ENCODE peak calls at places on chromosomes 13 and 19, in four cellular contexts. One of them, this sample, is unnamed.

GRCh38 chr13:59270327-59270726 is 893.4 kb downstream of the DIAPH3 start:
- DNase-seq in CD4-positive, alpha-beta T cell: no peak
- DNase-seq in type B pancreatic cell: no peak
- DNase-seq in nephron progenitor cell: no peak
- DNase-seq in this sample: no peak

GRCh38 chr19:29245221-29245620 is 32.3 kb upstream of the UQCRFS1 start:
- DNase-seq in CD4-positive, alpha-beta T cell: no peak
- DNase-seq in type B pancreatic cell: no peak
- DNase-seq in nephron progenitor cell: no peak
- DNase-seq in this sample: no peak

GRCh38 chr19:6067975-6068374 is 42.3 kb downstream of the RFX2 start:
- DNase-seq in CD4-positive, alpha-beta T cell: no peak
- DNase-seq in type B pancreatic cell: no peak
- DNase-seq in nephron progenitor cell: no peak
- DNase-seq in this sample: no peak

GRCh38 chr19:51440846-51441409 is 17.3 kb downstream of the SIGLEC8 start:
- DNase-seq in CD4-positive, alpha-beta T cell: no peak
- DNase-seq in type B pancreatic cell: no peak
- DNase-seq in nephron progenitor cell: no peak
- DNase-seq in this sample: no peak

GRCh38 chr13:90107658-90108057 is 1239.8 kb upstream of the MIR17HG start:
- DNase-seq in CD4-positive, alpha-beta T cell: no peak
- DNase-seq in type B pancreatic cell: no peak
- DNase-seq in nephron progenitor cell: no peak
- DNase-seq in this sample: no peak

GRCh38 chr19:623974-624373 is 9.4 kb downstream of the POLRMT start:
- DNase-seq in CD4-positive, alpha-beta T cell: no peak
- DNase-seq in type B pancreatic cell: no peak
- DNase-seq in nephron progenitor cell: no peak
- DNase-seq in this sample: no peak

GRCh38 chr19:54390942-54391577 is 24.2 kb upstream of the TTYH1 start:
- DNase-seq in CD4-positive, alpha-beta T cell: peak; percentile 48
- DNase-seq in type B pancreatic cell: no peak
- DNase-seq in nephron progenitor cell: peak; percentile 76
- DNase-seq in this sample: peak; percentile 64

GRCh38 chr19:23762884-23763711 is 4.4 kb upstream of the ZNF681 start:
- DNase-seq in CD4-positive, alpha-beta T cell: peak; percentile 73
- DNase-seq in type B pancreatic cell: peak; percentile 91
- DNase-seq in nephron progenitor cell: peak; percentile 87
- DNase-seq in this sample: peak; percentile 36

GRCh38 chr13:101065314-101065713 is 351.0 kb downstream of the NALCN start:
- DNase-seq in CD4-positive, alpha-beta T cell: no peak
- DNase-seq in type B pancreatic cell: no peak
- DNase-seq in nephron progenitor cell: no peak
- DNase-seq in this sample: no peak

GRCh38 chr13:92172191-92172590 is 773.8 kb downstream of the GPC5 start:
- DNase-seq in CD4-positive, alpha-beta T cell: no peak
- DNase-seq in type B pancreatic cell: no peak
- DNase-seq in nephron progenitor cell: no peak
- DNase-seq in this sample: no peak

GRCh38 chr13:78137404-78138142 is 218.9 kb upstream of the EDNRB start:
- DNase-seq in CD4-positive, alpha-beta T cell: no peak
- DNase-seq in type B pancreatic cell: no peak
- DNase-seq in nephron progenitor cell: peak; percentile 41
- DNase-seq in this sample: peak; percentile 28

GRCh38 chr19:39987596-39987995 is 9.3 kb upstream of the ZNF546 start:
- DNase-seq in CD4-positive, alpha-beta T cell: no peak
- DNase-seq in type B pancreatic cell: no peak
- DNase-seq in nephron progenitor cell: no peak
- DNase-seq in this sample: no peak

GRCh38 chr13:25455146-25455545 is 83.4 kb downstream of the ATP8A2 start:
- DNase-seq in CD4-positive, alpha-beta T cell: no peak
- DNase-seq in type B pancreatic cell: no peak
- DNase-seq in nephron progenitor cell: no peak
- DNase-seq in this sample: no peak

GRCh38 chr13:34411881-34412280 is 530.2 kb upstream of the NBEA start:
- DNase-seq in CD4-positive, alpha-beta T cell: no peak
- DNase-seq in type B pancreatic cell: no peak
- DNase-seq in nephron progenitor cell: no peak
- DNase-seq in this sample: no peak

GRCh38 chr19:7063764-7064418 is 5.4 kb upstream of the MBD3L3 start:
- DNase-seq in CD4-positive, alpha-beta T cell: no peak
- DNase-seq in type B pancreatic cell: no peak
- DNase-seq in nephron progenitor cell: no peak
- DNase-seq in this sample: no peak

GRCh38 chr13:104140557-104140956 is 1074.3 kb upstream of the SLC10A2 start:
- DNase-seq in CD4-positive, alpha-beta T cell: no peak
- DNase-seq in type B pancreatic cell: no peak
- DNase-seq in nephron progenitor cell: no peak
- DNase-seq in this sample: no peak

GRCh38 chr13:96822900-96823299 is 171.4 kb downstream of the OXGR1 start:
- DNase-seq in CD4-positive, alpha-beta T cell: no peak
- DNase-seq in type B pancreatic cell: no peak
- DNase-seq in nephron progenitor cell: peak; percentile 22
- DNase-seq in this sample: no peak

GRCh38 chr19:511101-511841 is 4.0 kb downstream of the TPGS1 start:
- DNase-seq in CD4-positive, alpha-beta T cell: peak; percentile 81
- DNase-seq in type B pancreatic cell: no peak
- DNase-seq in nephron progenitor cell: no peak
- DNase-seq in this sample: peak; percentile 74

GRCh38 chr19:39641773-39642172 is 13.9 kb upstream of the LGALS16 start:
- DNase-seq in CD4-positive, alpha-beta T cell: no peak
- DNase-seq in type B pancreatic cell: no peak
- DNase-seq in nephron progenitor cell: no peak
- DNase-seq in this sample: no peak

GRCh38 chr13:100881291-100881864 is 206.8 kb upstream of the TMTC4 start:
- DNase-seq in CD4-positive, alpha-beta T cell: no peak
- DNase-seq in type B pancreatic cell: no peak
- DNase-seq in nephron progenitor cell: no peak
- DNase-seq in this sample: no peak

GRCh38 chr13:72952529-72953141 is 106.2 kb upstream of the KLF5 start:
- DNase-seq in CD4-positive, alpha-beta T cell: no peak
- DNase-seq in type B pancreatic cell: no peak
- DNase-seq in nephron progenitor cell: no peak
- DNase-seq in this sample: no peak
- TF ChIP-seq CTCF in CD4-positive, alpha-beta T cell: no peak
- TF ChIP-seq CTCF in type B pancreatic cell: no peak
- TF ChIP-seq CTCF in nephron progenitor cell: no peak
- TF ChIP-seq CTCF in this sample: no peak

GRCh38 chr19:11452814-11453335 is 17.4 kb downstream of the PRKCSH start:
- DNase-seq in CD4-positive, alpha-beta T cell: no peak
- DNase-seq in type B pancreatic cell: no peak
- DNase-seq in nephron progenitor cell: no peak
- DNase-seq in this sample: no peak
- TF ChIP-seq CTCF in CD4-positive, alpha-beta T cell: no peak
- TF ChIP-seq CTCF in type B pancreatic cell: no peak
- TF ChIP-seq CTCF in nephron progenitor cell: no peak
- TF ChIP-seq CTCF in this sample: no peak

DNA sequence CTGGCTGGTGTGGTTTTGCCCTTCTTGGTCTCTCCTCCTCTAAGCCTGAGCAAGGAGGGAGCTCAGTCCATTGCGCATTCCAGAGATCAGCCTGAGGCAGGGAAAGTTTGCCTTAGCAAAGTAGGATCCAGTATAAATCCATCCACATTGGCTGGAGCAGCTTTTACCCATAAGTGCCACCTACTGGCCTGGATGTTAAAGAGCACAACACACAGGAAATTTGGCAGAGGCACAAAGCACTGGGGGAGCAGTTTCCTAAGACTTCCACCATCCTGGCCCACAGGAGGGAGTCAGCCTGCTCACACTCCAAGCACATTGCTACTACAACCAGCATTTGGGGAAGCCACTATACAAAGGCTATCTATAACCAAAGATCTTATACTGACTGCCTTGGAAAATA is 1124.2 kb downstream of the SLITRK1 start:
- DNase-seq in CD4-positive, alpha-beta T cell: no peak
- DNase-seq in type B pancreatic cell: no peak
- DNase-seq in nephron progenitor cell: no peak
- DNase-seq in this sample: peak; percentile 19
- TF ChIP-seq CTCF in CD4-positive, alpha-beta T cell: no peak
- TF ChIP-seq CTCF in type B pancreatic cell: peak; percentile 56
- TF ChIP-seq CTCF in nephron progenitor cell: peak; percentile 19
- TF ChIP-seq CTCF in this sample: peak; percentile 38

GRCh38 chr19:15400521-15401396 is 18.0 kb downstream of the AKAP8L start:
- DNase-seq in CD4-positive, alpha-beta T cell: no peak
- DNase-seq in type B pancreatic cell: no peak
- DNase-seq in nephron progenitor cell: no peak
- DNase-seq in this sample: no peak
- TF ChIP-seq CTCF in CD4-positive, alpha-beta T cell: no peak
- TF ChIP-seq CTCF in type B pancreatic cell: no peak
- TF ChIP-seq CTCF in nephron progenitor cell: no peak
- TF ChIP-seq CTCF in this sample: no peak

GRCh38 chr19:48085077-48085476 is 25.5 kb downstream of the PLA2G4C start:
- DNase-seq in CD4-positive, alpha-beta T cell: no peak
- DNase-seq in type B pancreatic cell: no peak
- DNase-seq in nephron progenitor cell: no peak
- DNase-seq in this sample: no peak

GRCh38 chr19:48090281-48090802 is 20.3 kb downstream of the PLA2G4C start:
- DNase-seq in CD4-positive, alpha-beta T cell: no peak
- DNase-seq in type B pancreatic cell: no peak
- DNase-seq in nephron progenitor cell: no peak
- DNase-seq in this sample: no peak

DNA sequence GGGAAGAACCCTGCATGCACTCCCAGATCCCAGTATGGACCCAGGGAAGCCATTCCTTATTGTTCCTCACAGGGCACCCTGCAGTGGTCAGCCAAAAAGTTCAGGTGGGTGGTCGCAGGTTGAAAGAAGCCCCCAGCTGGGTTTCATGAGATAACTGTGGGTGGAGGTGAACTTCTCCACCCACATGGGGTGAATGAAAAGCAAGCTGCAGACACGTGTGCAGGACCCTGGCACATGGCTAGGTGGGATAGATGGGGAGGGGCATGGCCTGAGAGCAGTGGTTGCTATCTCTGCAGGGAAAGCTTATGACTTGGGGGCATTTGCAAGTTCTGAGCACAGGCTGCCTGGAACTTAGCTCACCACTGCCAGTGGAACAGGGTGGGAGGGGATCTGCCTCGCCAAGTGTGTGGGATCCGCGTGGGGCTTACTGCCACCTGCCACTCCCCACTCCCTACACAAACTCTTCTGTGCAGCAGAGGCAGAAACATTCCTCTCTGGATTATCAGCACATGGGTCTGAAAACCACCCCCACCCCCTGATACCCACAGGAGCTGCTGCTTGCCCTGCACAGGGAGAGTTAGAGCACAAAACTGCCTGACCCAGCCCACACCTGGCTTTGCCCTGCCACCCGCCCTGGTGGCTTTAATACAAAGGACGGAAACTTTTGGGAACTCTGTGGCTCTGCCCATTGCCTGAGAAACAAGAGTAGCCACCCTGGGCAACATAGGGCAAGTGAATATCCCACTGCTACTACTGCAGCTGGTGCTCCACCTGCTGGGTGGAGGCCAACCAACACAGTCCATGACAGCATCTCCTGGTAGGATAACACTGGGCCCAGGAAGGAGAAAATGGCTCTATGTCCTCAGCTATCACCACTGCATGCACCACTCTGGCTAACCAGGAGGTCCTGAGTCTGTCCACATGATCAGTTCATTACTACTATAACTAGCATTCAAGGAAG is 24.4 kb downstream of the PLA2G4C start:
- DNase-seq in CD4-positive, alpha-beta T cell: no peak
- DNase-seq in type B pancreatic cell: no peak
- DNase-seq in nephron progenitor cell: no peak
- DNase-seq in this sample: no peak
- TF ChIP-seq CTCF in CD4-positive, alpha-beta T cell: no peak
- TF ChIP-seq CTCF in type B pancreatic cell: peak; percentile 31
- TF ChIP-seq CTCF in nephron progenitor cell: no peak
- TF ChIP-seq CTCF in this sample: peak; percentile 31

GRCh38 chr19:18420931-18421330 is 1.7 kb downstream of the SSBP4 start:
- DNase-seq in CD4-positive, alpha-beta T cell: no peak
- DNase-seq in type B pancreatic cell: no peak
- DNase-seq in nephron progenitor cell: no peak
- DNase-seq in this sample: no peak

GRCh38 chr19:18418725-18419194 is 438 bp upstream of the SSBP4 start:
- DNase-seq in CD4-positive, alpha-beta T cell: no peak
- DNase-seq in type B pancreatic cell: no peak
- DNase-seq in nephron progenitor cell: no peak
- DNase-seq in this sample: no peak

GRCh38 chr19:18419699-18420460 is 682 bp downstream of the SSBP4 start:
- DNase-seq in CD4-positive, alpha-beta T cell: no peak
- DNase-seq in type B pancreatic cell: no peak
- DNase-seq in nephron progenitor cell: peak; percentile 46
- DNase-seq in this sample: peak; percentile 71

GRCh38 chr19:18418034-18418724 is 1.0 kb upstream of the SSBP4 start:
- DNase-seq in CD4-positive, alpha-beta T cell: no peak
- DNase-seq in type B pancreatic cell: no peak
- DNase-seq in nephron progenitor cell: no peak
- DNase-seq in this sample: no peak

GRCh38 chr19:18419195-18419698 is at the start of gene SSBP4:
- DNase-seq in CD4-positive, alpha-beta T cell: peak; percentile 53
- DNase-seq in type B pancreatic cell: no peak
- DNase-seq in nephron progenitor cell: peak; percentile 82
- DNase-seq in this sample: peak; percentile 97
- TF ChIP-seq CTCF in CD4-positive, alpha-beta T cell: no peak
- TF ChIP-seq CTCF in type B pancreatic cell: peak; percentile 67
- TF ChIP-seq CTCF in nephron progenitor cell: no peak
- TF ChIP-seq CTCF in this sample: peak; percentile 45

DNA sequence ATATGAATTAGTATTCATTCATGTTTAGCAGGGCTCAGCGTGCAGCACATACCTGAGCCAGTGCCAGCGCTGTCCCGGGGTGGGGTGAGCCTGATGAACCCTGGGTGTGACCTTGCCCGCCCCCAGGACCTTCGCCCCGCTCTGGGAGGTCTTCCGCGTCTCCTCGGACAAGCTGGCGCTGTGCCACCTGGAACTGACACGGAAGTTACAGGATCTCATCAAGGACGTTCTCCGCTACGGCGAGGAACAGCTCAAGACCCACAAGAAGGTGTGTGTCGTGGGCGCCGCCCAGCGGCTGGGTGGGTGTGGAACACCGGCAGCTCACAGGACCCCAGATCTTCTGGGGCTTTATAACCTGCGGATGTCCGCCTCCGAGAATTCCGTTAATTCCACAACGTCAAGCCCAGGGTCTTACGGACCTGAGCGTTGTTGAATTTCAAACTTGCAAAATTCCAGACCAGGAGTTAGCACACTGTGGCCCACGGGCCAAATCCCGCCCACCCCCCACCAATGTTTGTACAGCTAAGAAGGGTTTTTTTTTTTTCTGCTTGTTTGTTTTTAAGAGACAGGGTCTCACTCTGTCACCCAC is 15.4 kb downstream of the FCHO1 start:
- DNase-seq in CD4-positive, alpha-beta T cell: peak; percentile 26
- DNase-seq in type B pancreatic cell: peak; percentile 84
- DNase-seq in nephron progenitor cell: peak; percentile 86
- DNase-seq in this sample: no peak
- TF ChIP-seq CTCF in CD4-positive, alpha-beta T cell: peak; percentile 47
- TF ChIP-seq CTCF in type B pancreatic cell: peak; percentile 85
- TF ChIP-seq CTCF in nephron progenitor cell: peak; percentile 82
- TF ChIP-seq CTCF in this sample: peak; percentile 73

This sample was measured in GM13977.